ENCODE peak calls at places on chromosomes 12 and 14, in nine cellular contexts. R is GM23248; B is colonic mucosa; S is neural progenitor cell; G is testis; F is mesendoderm; E is gastrocnemius medialis; J is pancreas; L is CD8-positive, alpha-beta memory T cell. W is an unnamed sample.

GRCh38 chr14:52663850-52664249 is 31.5 kb downstream of the ERO1A start:
- DNase-seq in R (no peak), B (no peak), S (peak; percentile 42), G (no peak), F (peak; percentile 30), E (no peak), J (no peak), L (no peak), W (no peak)

GRCh38 chr12:1595690-1596347 is 1.4 kb upstream of the FBXL14 start:
- DNase-seq in R (peak; percentile 80), B (peak; percentile 54), S (no peak), G (no peak), F (no peak), E (no peak), J (no peak), L (no peak), W (no peak)

GRCh38 chr14:74140374-74140850 is 55.7 kb downstream of the LIN52 start:
- DNase-seq in R (peak; percentile 2), B (peak; percentile 59), S (peak; percentile 49), G (peak; percentile 35), F (peak; percentile 10), E (peak; percentile 78), J (no peak), L (no peak), W (no peak)

GRCh38 chr12:1338483-1339177 is 255.8 kb downstream of the FBXL14 start:
- DNase-seq in R (no peak), B (no peak), S (no peak), G (no peak), F (no peak), E (no peak), J (no peak), L (no peak), W (no peak)

GRCh38 chr12:112904571-112904970 is 2.2 kb upstream of the OAS1 start:
- DNase-seq in R (peak; percentile 70), B (peak; percentile 41), S (no peak), G (no peak), F (no peak), E (no peak), J (no peak), L (no peak), W (no peak)

GRCh38 chr14:73943083-73943482 is 6.8 kb downstream of the FAM161B start:
- DNase-seq in R (peak; percentile 87), B (peak; percentile 39), S (no peak), G (no peak), F (no peak), E (no peak), J (no peak), L (no peak), W (no peak)

GRCh38 chr12:6767301-6767591 is 1.1 kb downstream of the PTMS start:
- DNase-seq in R (peak; percentile 59), B (peak; percentile 32), S (no peak), G (no peak), F (no peak), E (no peak), J (no peak), L (no peak), W (no peak)

GRCh38 chr12:98253207-98253606 is 262.2 kb upstream of the TMPO start:
- DNase-seq in R (no peak), B (no peak), S (no peak), G (no peak), F (no peak), E (no peak), J (no peak), L (no peak), W (no peak)

GRCh38 chr14:57058319-57058718 is 210.4 kb downstream of the EXOC5 start:
- DNase-seq in R (no peak), B (no peak), S (no peak), G (no peak), F (no peak), E (no peak), J (no peak), L (no peak), W (no peak)

GRCh38 chr14:105084741-105085571 is 19.7 kb upstream of the GPR132 start:
- DNase-seq in R (no peak), B (no peak), S (no peak), G (no peak), F (no peak), E (no peak), J (no peak), L (no peak), W (no peak)

GRCh38 chr14:32258574-32258973 is 55.5 kb upstream of the RNU6-8 start:
- DNase-seq in R (peak; percentile 29), B (no peak), S (no peak), G (no peak), F (no peak), E (no peak), J (no peak), L (no peak), W (peak; percentile 25)
- H3K27ac ChIP-seq in R (no peak overlapping the region), B (no peak overlapping the region), S (no peak overlapping the region), G (no peak overlapping the region), F (no peak overlapping the region), E (no peak overlapping the region), J (no peak overlapping the region), L (no peak overlapping the region), W (peak overlapping the region; percentile 78)

DNA sequence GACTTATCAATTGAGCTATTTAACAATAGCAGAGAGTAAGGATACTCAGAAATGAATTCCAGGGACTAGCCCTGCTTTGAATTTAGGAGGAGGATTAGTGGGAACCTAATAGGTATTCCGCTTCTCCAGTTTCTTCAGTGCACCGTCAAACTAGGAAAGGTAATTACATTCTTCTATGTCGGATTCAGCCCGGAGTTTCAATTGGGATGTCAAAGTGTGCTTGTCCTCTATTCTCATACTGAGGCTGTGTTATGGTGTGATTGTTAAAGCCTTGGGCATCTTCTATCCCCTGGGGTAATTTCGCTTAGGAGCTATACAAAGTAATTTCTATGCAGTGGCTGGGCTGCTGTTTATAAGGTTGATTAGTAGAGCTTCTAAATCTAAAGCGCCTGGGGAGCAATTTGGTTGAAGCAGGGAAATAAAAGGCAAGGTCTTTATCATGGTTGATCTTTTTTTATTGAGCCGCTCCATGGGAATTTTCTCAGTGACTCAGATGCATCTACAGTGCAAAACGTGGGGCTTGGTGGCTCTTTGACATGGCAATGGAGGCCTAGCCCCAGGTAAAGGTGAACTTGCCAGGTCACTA is 399.6 kb downstream of the ZFP36L1 start:
- DNase-seq in R (no peak), B (no peak), S (peak; percentile 59), G (no peak), F (no peak), E (no peak), J (no peak), L (no peak), W (no peak)
- H3K27ac ChIP-seq in R (no peak overlapping the region), B (peak overlapping the region; percentile 40), S (peak overlapping the region; percentile 95), G (peak overlapping the region; percentile 60), F (no peak overlapping the region), E (peak overlapping the region; percentile 32), J (no peak overlapping the region), L (no peak overlapping the region), W (peak overlapping the region; percentile 84)

GRCh38 chr12:104729610-104730446 is 228.3 kb downstream of the SLC41A2 start:
- DNase-seq in R (no peak), B (no peak), S (no peak), G (no peak), F (no peak), E (no peak), J (no peak), L (peak; percentile 26), W (no peak)

GRCh38 chr12:104725610-104726009 is 232.5 kb downstream of the SLC41A2 start:
- DNase-seq in R (no peak), B (no peak), S (no peak), G (no peak), F (no peak), E (no peak), J (no peak), L (peak; percentile 4), W (no peak)

GRCh38 chr12:104727866-104728449 is 230.1 kb downstream of the SLC41A2 start:
- DNase-seq in R (no peak), B (no peak), S (peak; percentile 41), G (no peak), F (no peak), E (no peak), J (no peak), L (no peak), W (no peak)

GRCh38 chr12:104730761-104731160 is 227.3 kb downstream of the SLC41A2 start:
- DNase-seq in R (no peak), B (no peak), S (no peak), G (no peak), F (no peak), E (no peak), J (no peak), L (peak; percentile 8), W (no peak)

DNA sequence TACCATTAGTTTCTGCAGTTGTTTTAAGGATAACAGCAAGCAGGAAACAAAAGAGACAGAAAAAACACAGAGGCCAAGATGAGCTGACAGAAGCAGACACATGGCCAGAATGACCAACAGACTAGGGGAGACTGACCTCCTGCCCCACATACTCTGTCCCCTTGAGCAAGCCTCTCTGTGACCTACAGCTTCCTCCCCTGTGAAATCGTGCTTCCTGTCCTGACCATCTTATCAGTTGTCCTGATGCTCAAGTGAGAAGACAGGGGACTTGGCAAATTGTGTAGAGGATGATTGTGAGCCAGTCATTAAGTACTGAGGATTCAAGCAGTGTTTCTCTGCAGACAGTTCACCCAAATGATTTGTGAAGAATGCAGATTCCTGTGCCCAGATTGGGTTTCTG is 229.0 kb downstream of the SLC41A2 start:
- DNase-seq in R (no peak), B (no peak), S (no peak), G (no peak), F (peak; percentile 68), E (no peak), J (no peak), L (no peak), W (no peak)
- H3K27ac ChIP-seq in R (no peak overlapping the region), B (no peak overlapping the region), S (no peak overlapping the region), G (no peak overlapping the region), F (no peak overlapping the region), E (no peak overlapping the region), J (no peak overlapping the region), L (no peak overlapping the region), W (no peak overlapping the region)

GRCh38 chr14:71006200-71006563 is 98.9 kb downstream of the PCNX1 start:
- DNase-seq in R (peak; percentile 30), B (no peak), S (no peak), G (no peak), F (no peak), E (no peak), J (no peak), L (no peak), W (no peak)

GRCh38 chr14:71001742-71002141 is 94.5 kb downstream of the PCNX1 start:
- DNase-seq in R (no peak), B (no peak), S (no peak), G (no peak), F (peak; percentile 19), E (no peak), J (no peak), L (no peak), W (no peak)

GRCh38 chr14:71005076-71005475 is 97.8 kb downstream of the PCNX1 start:
- DNase-seq in R (peak; percentile 14), B (no peak), S (no peak), G (no peak), F (no peak), E (no peak), J (no peak), L (no peak), W (no peak)

GRCh38 chr14:71003156-71003555 is 95.9 kb downstream of the PCNX1 start:
- DNase-seq in R (no peak), B (no peak), S (no peak), G (no peak), F (no peak), E (no peak), J (no peak), L (no peak), W (no peak)

DNA sequence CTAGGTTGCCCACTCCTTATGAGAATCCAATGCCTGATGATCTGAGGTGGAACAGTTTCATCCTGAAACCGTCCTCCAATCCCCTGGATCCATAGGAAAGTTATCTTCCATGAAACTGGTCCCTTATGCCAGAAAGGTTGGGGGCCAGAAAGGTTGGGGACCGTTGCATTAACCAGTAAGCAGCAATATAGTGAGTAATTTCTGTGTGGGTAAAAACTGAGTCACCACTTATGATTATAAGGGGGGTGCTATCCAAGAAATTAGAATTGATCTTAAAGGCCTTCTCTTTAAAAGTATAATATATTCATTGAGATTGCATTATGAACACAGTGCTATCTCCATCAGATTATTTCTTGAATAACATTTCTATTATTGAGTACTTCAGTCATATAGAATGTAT is 97.2 kb downstream of the PCNX1 start:
- DNase-seq in R (peak; percentile 41), B (no peak), S (no peak), G (no peak), F (no peak), E (no peak), J (no peak), L (no peak), W (no peak)
- H3K27ac ChIP-seq in R (peak overlapping the region; percentile 29), B (no peak overlapping the region), S (no peak overlapping the region), G (no peak overlapping the region), F (no peak overlapping the region), E (no peak overlapping the region), J (no peak overlapping the region), L (no peak overlapping the region), W (no peak overlapping the region)

W was measured in uterus.